ENCODE peak calls at places on chromosomes 2 and 18, in nine cellular contexts. One of them, this sample, is unnamed.

GRCh38 chr18:55651236-55651635 is 63.2 kb upstream of the TCF4 start:
- DNase-seq in upper lobe of right lung: no peak
- DNase-seq in choroid plexus epithelial cell: no peak
- DNase-seq in OCI-LY7: no peak
- DNase-seq in progenitor cell of endocrine pancreas: no peak
- DNase-seq in neural crest cell: no peak
- DNase-seq in IMR-90: no peak
- DNase-seq in uterus: no peak
- DNase-seq in testis: no peak
- DNase-seq in this sample: no peak

GRCh38 chr2:156021326-156022040 is 311.0 kb downstream of the NR4A2 start:
- DNase-seq in neural crest cell: no peak
- DNase-seq in OCI-LY7: no peak
- DNase-seq in uterus: no peak
- DNase-seq in choroid plexus epithelial cell: peak; percentile 0
- DNase-seq in testis: peak; percentile 24
- DNase-seq in progenitor cell of endocrine pancreas: no peak
- DNase-seq in upper lobe of right lung: no peak
- DNase-seq in IMR-90: no peak
- DNase-seq in this sample: no peak

GRCh38 chr2:163558286-163559009 is 177.4 kb downstream of the FIGN start:
- DNase-seq in uterus: no peak
- DNase-seq in progenitor cell of endocrine pancreas: no peak
- DNase-seq in IMR-90: no peak
- DNase-seq in neural crest cell: no peak
- DNase-seq in upper lobe of right lung: no peak
- DNase-seq in choroid plexus epithelial cell: no peak
- DNase-seq in testis: no peak
- DNase-seq in OCI-LY7: no peak
- DNase-seq in this sample: no peak

GRCh38 chr2:207807516-207807915 is 37.8 kb upstream of the FZD5 start:
- DNase-seq in neural crest cell: no peak
- DNase-seq in choroid plexus epithelial cell: no peak
- DNase-seq in upper lobe of right lung: no peak
- DNase-seq in OCI-LY7: no peak
- DNase-seq in IMR-90: no peak
- DNase-seq in progenitor cell of endocrine pancreas: no peak
- DNase-seq in testis: no peak
- DNase-seq in uterus: no peak
- DNase-seq in this sample: no peak

GRCh38 chr2:108119026-108119425 is 120.7 kb upstream of the SULT1C3 start:
- DNase-seq in neural crest cell: no peak
- DNase-seq in testis: no peak
- DNase-seq in upper lobe of right lung: no peak
- DNase-seq in IMR-90: no peak
- DNase-seq in progenitor cell of endocrine pancreas: no peak
- DNase-seq in OCI-LY7: no peak
- DNase-seq in choroid plexus epithelial cell: no peak
- DNase-seq in uterus: no peak
- DNase-seq in this sample: no peak

GRCh38 chr2:189896809-189897208 is 112.6 kb downstream of the PMS1 start:
- DNase-seq in progenitor cell of endocrine pancreas: no peak
- DNase-seq in OCI-LY7: no peak
- DNase-seq in choroid plexus epithelial cell: no peak
- DNase-seq in neural crest cell: no peak
- DNase-seq in upper lobe of right lung: no peak
- DNase-seq in IMR-90: no peak
- DNase-seq in uterus: no peak
- DNase-seq in testis: no peak
- DNase-seq in this sample: no peak

GRCh38 chr18:35634376-35634775 is 52.8 kb downstream of the GALNT1 start:
- DNase-seq in IMR-90: no peak
- DNase-seq in upper lobe of right lung: no peak
- DNase-seq in OCI-LY7: no peak
- DNase-seq in choroid plexus epithelial cell: no peak
- DNase-seq in testis: no peak
- DNase-seq in progenitor cell of endocrine pancreas: no peak
- DNase-seq in neural crest cell: no peak
- DNase-seq in uterus: no peak
- DNase-seq in this sample: no peak

GRCh38 chr2:236378851-236379250 is 114.6 kb upstream of the ASB18 start:
- DNase-seq in neural crest cell: no peak
- DNase-seq in progenitor cell of endocrine pancreas: no peak
- DNase-seq in upper lobe of right lung: no peak
- DNase-seq in testis: no peak
- DNase-seq in OCI-LY7: no peak
- DNase-seq in IMR-90: no peak
- DNase-seq in uterus: no peak
- DNase-seq in choroid plexus epithelial cell: no peak
- DNase-seq in this sample: no peak

GRCh38 chr2:231960810-231961348 is 634 bp upstream of the DIS3L2 start:
- DNase-seq in neural crest cell: no peak
- DNase-seq in upper lobe of right lung: no peak
- DNase-seq in OCI-LY7: no peak
- DNase-seq in testis: no peak
- DNase-seq in uterus: no peak
- DNase-seq in choroid plexus epithelial cell: no peak
- DNase-seq in progenitor cell of endocrine pancreas: no peak
- DNase-seq in IMR-90: no peak
- DNase-seq in this sample: no peak

GRCh38 chr2:163919717-163920116 is 183.9 kb upstream of the FIGN start:
- DNase-seq in progenitor cell of endocrine pancreas: no peak
- DNase-seq in choroid plexus epithelial cell: peak; percentile 4
- DNase-seq in OCI-LY7: no peak
- DNase-seq in upper lobe of right lung: no peak
- DNase-seq in testis: no peak
- DNase-seq in IMR-90: no peak
- DNase-seq in uterus: no peak
- DNase-seq in neural crest cell: no peak
- DNase-seq in this sample: no peak

GRCh38 chr2:165113414-165113813 is 90.4 kb downstream of the SCN3A start:
- DNase-seq in IMR-90: peak; percentile 58
- DNase-seq in upper lobe of right lung: no peak
- DNase-seq in uterus: no peak
- DNase-seq in OCI-LY7: no peak
- DNase-seq in neural crest cell: no peak
- DNase-seq in choroid plexus epithelial cell: peak; percentile 63
- DNase-seq in testis: no peak
- DNase-seq in progenitor cell of endocrine pancreas: no peak
- DNase-seq in this sample: no peak

GRCh38 chr2:74379851-74380789 is at the start of gene DCTN1:
- DNase-seq in uterus: peak; percentile 48
- DNase-seq in IMR-90: peak; percentile 80
- DNase-seq in neural crest cell: peak; percentile 19
- DNase-seq in upper lobe of right lung: no peak
- DNase-seq in choroid plexus epithelial cell: peak; percentile 84
- DNase-seq in OCI-LY7: peak; percentile 34
- DNase-seq in progenitor cell of endocrine pancreas: no peak
- DNase-seq in testis: peak; percentile 95
- DNase-seq in this sample: peak; percentile 37

GRCh38 chr2:239610457-239611221 is 209.8 kb upstream of the HDAC4 start:
- DNase-seq in OCI-LY7: no peak
- DNase-seq in upper lobe of right lung: no peak
- DNase-seq in neural crest cell: no peak
- DNase-seq in uterus: peak; percentile 8
- DNase-seq in progenitor cell of endocrine pancreas: no peak
- DNase-seq in IMR-90: no peak
- DNase-seq in testis: no peak
- DNase-seq in choroid plexus epithelial cell: no peak
- DNase-seq in this sample: no peak

GRCh38 chr2:231227309-231228162 is 29.1 kb downstream of the ARMC9 start:
- DNase-seq in testis: peak; percentile 83
- DNase-seq in neural crest cell: peak; percentile 36
- DNase-seq in uterus: peak; percentile 49
- DNase-seq in OCI-LY7: peak; percentile 84
- DNase-seq in upper lobe of right lung: no peak
- DNase-seq in choroid plexus epithelial cell: peak; percentile 87
- DNase-seq in progenitor cell of endocrine pancreas: peak; percentile 24
- DNase-seq in IMR-90: peak; percentile 79
- DNase-seq in this sample: peak; percentile 43

GRCh38 chr2:127439343-127439742 is 21.1 kb downstream of the PROC start:
- DNase-seq in uterus: no peak
- DNase-seq in OCI-LY7: no peak
- DNase-seq in upper lobe of right lung: peak; percentile 54
- DNase-seq in testis: no peak
- DNase-seq in IMR-90: no peak
- DNase-seq in choroid plexus epithelial cell: no peak
- DNase-seq in progenitor cell of endocrine pancreas: no peak
- DNase-seq in neural crest cell: no peak
- DNase-seq in this sample: no peak

GRCh38 chr2:168639501-168639900 is 162.9 kb upstream of the NOSTRIN start:
- DNase-seq in neural crest cell: no peak
- DNase-seq in testis: peak; percentile 73
- DNase-seq in uterus: peak; percentile 79
- DNase-seq in upper lobe of right lung: no peak
- DNase-seq in OCI-LY7: no peak
- DNase-seq in progenitor cell of endocrine pancreas: no peak
- DNase-seq in IMR-90: peak; percentile 85
- DNase-seq in choroid plexus epithelial cell: peak; percentile 92
- DNase-seq in this sample: no peak

DNA sequence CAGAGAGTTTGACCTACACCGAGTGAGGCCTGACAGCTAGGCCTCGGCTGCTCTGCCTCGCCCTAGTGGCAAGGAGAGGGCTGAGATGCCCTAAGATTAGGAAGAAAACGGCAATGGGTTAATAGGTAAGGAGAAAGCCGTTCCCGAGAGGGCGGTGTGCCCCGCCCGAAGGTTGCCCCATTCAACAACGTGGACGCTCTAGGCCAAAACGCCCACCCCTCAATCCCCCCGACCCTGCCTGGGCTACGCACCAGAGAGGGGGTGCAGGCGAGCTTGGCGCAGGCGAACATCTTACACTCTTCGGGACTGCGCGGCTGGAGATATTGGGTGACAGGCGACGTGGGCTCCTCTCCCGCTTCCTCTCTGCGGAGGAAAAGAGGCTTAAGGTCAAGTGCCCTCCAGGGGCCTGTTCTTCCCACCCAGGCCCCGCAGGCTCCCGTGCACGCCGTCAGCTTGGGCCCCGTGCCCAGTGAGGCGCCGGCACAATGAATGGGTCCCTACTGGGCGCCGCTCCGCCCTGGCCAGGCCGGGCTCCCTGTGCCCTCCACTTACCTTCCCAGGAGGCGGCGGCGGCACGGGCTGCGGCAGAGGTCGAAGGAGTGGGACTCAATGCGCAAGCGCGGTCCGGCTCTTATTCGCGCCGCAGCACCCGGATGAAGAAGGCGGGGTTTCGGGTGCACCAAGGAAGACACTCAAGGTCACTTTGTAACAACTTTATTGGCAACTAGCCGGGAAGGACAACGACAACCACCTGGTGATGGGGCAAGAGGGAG is at the start of gene ATP5MC3:
- DNase-seq in testis: peak; percentile 97
- DNase-seq in choroid plexus epithelial cell: peak; percentile 97
- DNase-seq in progenitor cell of endocrine pancreas: peak; percentile 84
- DNase-seq in uterus: peak; percentile 93
- DNase-seq in IMR-90: peak; percentile 91
- DNase-seq in upper lobe of right lung: peak; percentile 98
- DNase-seq in OCI-LY7: peak; percentile 97
- DNase-seq in neural crest cell: peak; percentile 88
- DNase-seq in this sample: peak; percentile 83
- TF ChIP-seq CTCF in testis: no peak
- TF ChIP-seq CTCF in choroid plexus epithelial cell: peak; percentile 45
- TF ChIP-seq CTCF in progenitor cell of endocrine pancreas: no peak
- TF ChIP-seq CTCF in uterus: peak; percentile 9
- TF ChIP-seq CTCF in IMR-90: peak; percentile 15
- TF ChIP-seq CTCF in upper lobe of right lung: peak; percentile 8
- TF ChIP-seq CTCF in OCI-LY7: peak; percentile 42
- TF ChIP-seq CTCF in neural crest cell: peak; percentile 36
- TF ChIP-seq CTCF in this sample: no peak

DNA sequence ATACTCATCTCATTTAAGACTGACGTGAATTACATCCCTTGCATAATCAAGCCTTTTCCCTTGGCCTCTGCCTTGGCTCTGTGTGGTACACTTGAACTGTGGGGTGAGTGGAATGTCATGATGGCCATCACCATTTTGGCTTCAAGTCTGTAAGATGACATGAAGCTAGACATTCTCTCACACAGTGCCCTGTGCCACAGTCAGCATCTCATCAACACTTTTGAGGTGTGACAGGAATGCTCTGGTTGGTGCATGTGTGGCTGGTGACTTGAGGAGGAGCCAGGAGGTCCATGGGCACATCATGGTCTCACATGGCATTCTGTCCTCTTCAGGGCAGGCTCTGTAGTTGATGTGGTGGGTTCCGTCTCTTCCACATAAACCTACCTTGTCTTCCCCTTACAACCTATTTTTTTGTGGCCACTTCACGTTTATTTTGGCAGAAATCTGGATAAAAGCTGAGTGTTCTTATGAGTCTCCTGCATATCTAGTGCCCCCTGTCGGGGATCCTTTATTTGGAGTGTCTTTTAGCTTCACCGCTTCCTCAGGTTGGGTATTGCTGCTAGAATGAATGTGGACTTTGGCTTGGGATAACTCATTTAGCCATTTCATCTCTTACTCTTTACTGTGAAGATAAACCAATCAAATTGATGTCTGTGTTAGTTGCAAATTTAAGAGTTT is 28.1 kb downstream of the MAP4K4 start:
- DNase-seq in uterus: no peak
- DNase-seq in testis: no peak
- DNase-seq in OCI-LY7: peak; percentile 45
- DNase-seq in upper lobe of right lung: no peak
- DNase-seq in neural crest cell: no peak
- DNase-seq in progenitor cell of endocrine pancreas: no peak
- DNase-seq in IMR-90: no peak
- DNase-seq in choroid plexus epithelial cell: no peak
- DNase-seq in this sample: peak; percentile 24
- TF ChIP-seq CTCF in uterus: no peak
- TF ChIP-seq CTCF in testis: no peak
- TF ChIP-seq CTCF in OCI-LY7: peak; percentile 76
- TF ChIP-seq CTCF in upper lobe of right lung: no peak
- TF ChIP-seq CTCF in neural crest cell: peak; percentile 31
- TF ChIP-seq CTCF in progenitor cell of endocrine pancreas: peak; percentile 35
- TF ChIP-seq CTCF in IMR-90: peak; percentile 16
- TF ChIP-seq CTCF in choroid plexus epithelial cell: peak; percentile 40
- TF ChIP-seq CTCF in this sample: peak; percentile 44

DNA sequence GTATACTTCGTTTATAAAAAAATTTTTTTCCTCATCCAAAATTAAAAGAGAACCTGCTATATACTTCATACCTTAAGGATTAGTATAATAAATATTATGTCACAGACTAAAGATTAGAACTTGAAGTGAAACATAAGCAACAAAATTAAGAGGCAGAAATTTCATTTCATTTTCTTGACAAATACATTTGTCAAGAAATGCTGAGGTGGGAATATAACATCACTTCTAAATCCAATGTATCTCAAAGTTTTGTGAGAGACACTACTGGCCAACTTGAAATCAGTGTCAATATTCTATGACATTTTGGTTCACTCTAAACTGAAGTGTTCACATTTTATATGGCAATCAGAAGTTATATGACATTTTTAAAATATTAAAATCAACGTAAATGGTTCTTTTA is 43.8 kb downstream of the SCRN3 start:
- DNase-seq in testis: no peak
- DNase-seq in OCI-LY7: no peak
- DNase-seq in progenitor cell of endocrine pancreas: no peak
- DNase-seq in uterus: no peak
- DNase-seq in IMR-90: no peak
- DNase-seq in neural crest cell: no peak
- DNase-seq in choroid plexus epithelial cell: no peak
- DNase-seq in upper lobe of right lung: no peak
- DNase-seq in this sample: no peak
- TF ChIP-seq CTCF in testis: no peak
- TF ChIP-seq CTCF in OCI-LY7: no peak
- TF ChIP-seq CTCF in progenitor cell of endocrine pancreas: no peak
- TF ChIP-seq CTCF in uterus: no peak
- TF ChIP-seq CTCF in IMR-90: no peak
- TF ChIP-seq CTCF in neural crest cell: no peak
- TF ChIP-seq CTCF in choroid plexus epithelial cell: no peak
- TF ChIP-seq CTCF in upper lobe of right lung: no peak
- TF ChIP-seq CTCF in this sample: no peak

GRCh38 chr2:159035790-159036411 is 67.5 kb downstream of the TANC1 start:
- DNase-seq in upper lobe of right lung: no peak
- DNase-seq in OCI-LY7: peak; percentile 2
- DNase-seq in IMR-90: peak; percentile 68
- DNase-seq in progenitor cell of endocrine pancreas: no peak
- DNase-seq in choroid plexus epithelial cell: peak; percentile 82
- DNase-seq in testis: no peak
- DNase-seq in uterus: no peak
- DNase-seq in neural crest cell: no peak
- DNase-seq in this sample: peak; percentile 9
- TF ChIP-seq CTCF in upper lobe of right lung: peak; percentile 35
- TF ChIP-seq CTCF in OCI-LY7: no peak
- TF ChIP-seq CTCF in IMR-90: peak; percentile 28
- TF ChIP-seq CTCF in progenitor cell of endocrine pancreas: peak; percentile 51
- TF ChIP-seq CTCF in choroid plexus epithelial cell: peak; percentile 58
- TF ChIP-seq CTCF in testis: no peak
- TF ChIP-seq CTCF in uterus: no peak
- TF ChIP-seq CTCF in neural crest cell: no peak
- TF ChIP-seq CTCF in this sample: no peak